ENCODE peak calls at places on chromosomes 3 and 15, in five cellular contexts. R is coronary artery, K is RPMI8226, V is upper lobe of right lung, E is nephron progenitor cell. A is an unnamed sample.

GRCh38 chr15:77599899-77600298 is 32.8 kb downstream of the LINGO1 start:
- DNase-seq in R (no peak), K (peak; percentile 45), V (no peak), E (peak; percentile 44), A (peak; percentile 87)

GRCh38 chr3:51391566-51392300 is 648 bp downstream of the RBM15B start:
- DNase-seq in R (no peak), K (peak; percentile 44), V (peak; percentile 78), E (peak; percentile 63), A (peak; percentile 38)

GRCh38 chr15:32872606-32873291 is 154.9 kb downstream of the GREM1 start:
- DNase-seq in R (no peak), K (no peak), V (no peak), E (no peak), A (peak; percentile 9)

GRCh38 chr3:67605377-67605776 is 49.0 kb downstream of the SUCLG2 start:
- DNase-seq in R (no peak), K (no peak), V (no peak), E (no peak), A (peak; percentile 2)

GRCh38 chr3:172709776-172710708 is 825 bp downstream of the NCEH1 start:
- DNase-seq in R (peak; percentile 81), K (peak; percentile 31), V (peak; percentile 69), E (peak; percentile 45), A (peak; percentile 48)

GRCh38 chr3:159761377-159761776 is 227.3 kb upstream of the IL12A start:
- DNase-seq in R (no peak), K (no peak), V (no peak), E (no peak), A (peak; percentile 50)

GRCh38 chr3:160661660-160662059 is 15.3 kb upstream of the ARL14 start:
- DNase-seq in R (no peak), K (no peak), V (no peak), E (no peak), A (peak; percentile 55)

GRCh38 chr15:82689147-82689546 is 20.5 kb downstream of the AP3B2 start:
- DNase-seq in R (no peak), K (no peak), V (peak; percentile 27), E (no peak), A (no peak)

GRCh38 chr3:12708584-12709192 is 44.8 kb upstream of the RAF1 start:
- DNase-seq in R (peak; percentile 76), K (no peak), V (no peak), E (no peak), A (no peak)

GRCh38 chr3:194269610-194270145 is 81.5 kb downstream of the CPN2 start:
- DNase-seq in R (peak; percentile 92), K (no peak), V (peak; percentile 89), E (peak; percentile 47), A (no peak)

GRCh38 chr3:49671291-49672288 is 2.6 kb upstream of the APEH start:
- DNase-seq in R (no peak), K (peak; percentile 80), V (peak; percentile 84), E (peak; percentile 80), A (no peak)

GRCh38 chr3:51388286-51389029 is 2.6 kb upstream of the RBM15B start:
- DNase-seq in R (peak; percentile 64), K (no peak), V (no peak), E (no peak), A (peak; percentile 23)

GRCh38 chr3:144105542-144105941 is 133.9 kb downstream of the DIPK2A start:
- DNase-seq in R (no peak), K (no peak), V (no peak), E (no peak), A (no peak)

GRCh38 chr3:97991278-97991652 is 19.0 kb upstream of the RIOX2 start:
- DNase-seq in R (no peak), K (no peak), V (no peak), E (no peak), A (no peak)

GRCh38 chr3:101229681-101230080 is 90.7 kb downstream of the IMPG2 start:
- DNase-seq in R (no peak), K (no peak), V (no peak), E (no peak), A (no peak)

GRCh38 chr3:14248849-14249523 is 70.4 kb downstream of the LSM3 start:
- DNase-seq in R (no peak), K (no peak), V (no peak), E (no peak), A (no peak)

GRCh38 chr3:171806200-171807128 is 3.8 kb downstream of the PLD1 start:
- DNase-seq in R (no peak), K (no peak), V (no peak), E (no peak), A (no peak)

GRCh38 chr15:28992996-28993719 is 107.4 kb downstream of the APBA2 start:
- DNase-seq in R (no peak), K (no peak), V (peak; percentile 25), E (no peak), A (no peak)

GRCh38 chr3:183634707-183635106 is 716 bp upstream of the KLHL24 start:
- DNase-seq in R (no peak), K (no peak), V (no peak), E (no peak), A (no peak)

GRCh38 chr3:69695443-69695842 is 43.8 kb upstream of the MITF start:
- DNase-seq in R (no peak), K (no peak), V (no peak), E (no peak), A (peak; percentile 54)

GRCh38 chr15:67945951-67946700 is 106.3 kb upstream of the RNU6-1 start:
- DNase-seq in R (no peak), K (no peak), V (no peak), E (peak; percentile 51), A (peak; percentile 8)